ENCODE peak calls at places on chromosomes 4 and X, in five cellular contexts. C is heart right ventricle; H is brain microvascular endothelial cell; O is CD8-positive, alpha-beta T cell; D is GM23338. P is an unnamed sample.

GRCh38 chr4:166386491-166387367 is 513.7 kb downstream of the TLL1 start:
- DNase-seq in D (peak), C (no peak), H (no peak), O (no peak), P (no peak)

GRCh38 chr4:76012388-76012801 is 5.1 kb upstream of the CXCL9 start:
- DNase-seq in D (no peak), C (no peak), H (no peak), O (no peak), P (no peak)

GRCh38 chrX:40420899-40421729 is 159.7 kb upstream of the ATP6AP2 start:
- DNase-seq in O (no peak), D (no peak), H (no peak), C (peak), P (peak)

GRCh38 chr4:99062120-99062519 is 26.5 kb downstream of the ADH5 start:
- DNase-seq in D (no peak), O (no peak), C (no peak), H (no peak), P (no peak)

GRCh38 chr4:105894570-105895323 is 524 bp upstream of the NPNT start:
- DNase-seq in D (peak), O (no peak), H (no peak), C (peak), P (no peak)

GRCh38 chr4:123554819-123555499 is 158.4 kb downstream of the SPRY1 start:
- DNase-seq in C (no peak), H (no peak), O (no peak), D (no peak), P (peak)

GRCh38 chr4:107046261-107046660 is 10.1 kb upstream of the DKK2 start:
- DNase-seq in C (no peak), H (no peak), D (no peak), O (no peak), P (no peak)

GRCh38 chr4:103424853-103425252 is 226.7 kb upstream of the CENPE start:
- DNase-seq in C (no peak), O (no peak), H (no peak), D (peak), P (no peak)

GRCh38 chr4:1288786-1289185 is 905 bp upstream of the MAEA start:
- DNase-seq in C (no peak), H (no peak), D (no peak), O (no peak), P (no peak)

GRCh38 chr4:122710434-122711308 is 21.8 kb upstream of the BBS12 start:
- DNase-seq in D (no peak), O (no peak), C (no peak), H (peak), P (no peak)

GRCh38 chrX:155766321-155766720 is 114.8 kb upstream of the VAMP7 start:
- DNase-seq in O (no peak), D (no peak), C (no peak), H (no peak), P (no peak)

GRCh38 chr4:77349796-77350195 is 192.8 kb downstream of the CCNG2 start:
- DNase-seq in D (no peak), O (no peak), C (no peak), H (no peak), P (no peak)

GRCh38 chr4:148059617-148060180 is 327.8 kb downstream of the ARHGAP10 start:
- DNase-seq in O (no peak), C (no peak), D (no peak), H (no peak), P (no peak)

GRCh38 chr4:8383451-8384160 is 56.9 kb downstream of the ACOX3 start:
- DNase-seq in H (peak), O (no peak), C (no peak), D (no peak), P (no peak)

GRCh38 chr4:39390603-39391002 is 16.1 kb upstream of the KLB start:
- DNase-seq in D (no peak), H (no peak), O (no peak), C (no peak), P (no peak)

GRCh38 chr4:169634975-169635374 is 14.6 kb downstream of the CLCN3 start:
- DNase-seq in D (no peak), O (no peak), C (no peak), H (no peak), P (no peak)

GRCh38 chrX:26649534-26649933 is 433.6 kb downstream of the MAGEB5 start:
- DNase-seq in O (no peak), H (peak), D (peak), C (no peak), P (no peak)

GRCh38 chr4:144709159-144709558 is 63.2 kb downstream of the HHIP start:
- DNase-seq in D (peak), O (no peak), C (no peak), H (peak), P (peak)

GRCh38 chrX:107624893-107625292 is 3.4 kb upstream of the PRPS1 start:
- DNase-seq in H (no peak), C (no peak), D (no peak), O (no peak), P (no peak)

GRCh38 chr4:122673252-122673651 is 52.4 kb upstream of the IL21 start:
- DNase-seq in C (no peak), H (no peak), O (no peak), D (peak), P (no peak)

GRCh38 chr4:141371206-141371605 is 150.5 kb downstream of the ZNF330 start:
- DNase-seq in C (no peak), O (no peak), H (no peak), D (no peak), P (no peak)

GRCh38 chr4:158936238-158936637 is 166.6 kb upstream of the RAPGEF2 start:
- DNase-seq in H (no peak), D (no peak), O (no peak), C (no peak), P (no peak)

GRCh38 chr4:147110473-147110872 is 164.8 kb upstream of the TTC29 start:
- DNase-seq in H (no peak), O (no peak), D (no peak), C (no peak), P (no peak)

GRCh38 chr4:22237155-22237751 is 278.6 kb downstream of the ADGRA3 start:
- DNase-seq in H (no peak), O (peak), C (peak), D (peak), P (no peak)

GRCh38 chr4:69049860-69050259 is 46.4 kb upstream of the UGT2B7 start:
- DNase-seq in O (no peak), D (no peak), C (no peak), H (no peak), P (no peak)

GRCh38 chrX:153829799-153830631 is at the start of gene PDZD4:
- DNase-seq in D (peak), O (no peak), C (no peak), H (no peak), P (no peak)

GRCh38 chr4:77036206-77036605 is 39.6 kb downstream of the CCNI start:
- DNase-seq in D (no peak), C (no peak), O (no peak), H (peak), P (no peak)

GRCh38 chrX:29297171-29297800 is 710.0 kb downstream of the IL1RAPL1 start:
- DNase-seq in O (no peak), H (no peak), D (peak), C (no peak), P (no peak)

GRCh38 chr4:54099959-54100606 is at the start of gene GSX2:
- DNase-seq in D (peak), C (peak), O (no peak), H (no peak), P (no peak)

GRCh38 chr4:105369988-105370387 is 103.9 kb downstream of the PPA2 start:
- DNase-seq in D (no peak), H (no peak), O (no peak), C (no peak), P (no peak)

GRCh38 chr4:124025423-124025822 is 628.8 kb downstream of the SPRY1 start:
- DNase-seq in C (no peak), O (no peak), D (no peak), H (peak), P (no peak)

GRCh38 chr4:102601586-102602227 is 100.5 kb downstream of the NFKB1 start:
- DNase-seq in O (no peak), H (no peak), D (no peak), C (no peak), P (no peak)

GRCh38 chr4:101288365-101289145 is 58.8 kb downstream of the PPP3CA start:
- DNase-seq in O (no peak), D (peak), H (no peak), C (no peak), P (no peak)

GRCh38 chr4:72424006-72424405 is 145.0 kb downstream of the ADAMTS3 start:
- DNase-seq in H (no peak), O (no peak), C (no peak), D (no peak), P (no peak)

GRCh38 chrX:129953881-129954280 is 28.6 kb upstream of the BCORL1 start:
- DNase-seq in H (no peak), O (no peak), D (peak), C (no peak), P (no peak)

GRCh38 chrX:129954804-129955203 is 27.6 kb upstream of the BCORL1 start:
- DNase-seq in H (no peak), O (no peak), C (no peak), D (no peak), P (no peak)

GRCh38 chrX:129956145-129956544 is 26.3 kb upstream of the BCORL1 start:
- DNase-seq in D (no peak), H (no peak), C (no peak), O (no peak), P (no peak)

GRCh38 chrX:129955682-129956081 is 26.8 kb upstream of the BCORL1 start:
- DNase-seq in O (no peak), H (no peak), C (no peak), D (no peak), P (no peak)

GRCh38 chrX:129953334-129953648 is 29.1 kb upstream of the BCORL1 start:
- DNase-seq in D (peak), H (no peak), C (no peak), O (no peak), P (no peak)
- H3K4me3 ChIP-seq in D (peak), H (peak), C (peak), O (peak), P (no peak)

DNA sequence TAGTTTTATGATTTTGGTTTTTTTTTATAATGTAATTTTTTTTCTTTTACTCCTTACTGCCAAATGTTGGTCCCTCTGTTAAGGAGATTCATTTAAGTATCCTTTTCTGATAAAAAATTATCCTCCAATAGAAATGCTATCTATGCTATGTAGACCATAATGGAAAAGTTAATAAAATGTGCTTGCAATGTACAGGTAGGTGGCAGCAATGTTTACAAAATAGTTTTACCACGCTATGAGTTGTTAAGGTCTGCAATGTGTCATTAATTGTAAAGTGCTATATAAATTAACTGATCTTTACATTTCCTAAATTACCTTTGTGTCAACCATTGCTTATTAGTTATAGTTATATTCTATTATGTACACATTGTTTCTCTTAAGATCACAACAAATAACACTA is 3.8 kb upstream of the CENPC start:
- DNase-seq in H (no peak), C (no peak), D (no peak), O (no peak), P (peak)
- TF ChIP-seq CTCF in H (peak), C (no peak), D (peak), O (peak), P (peak)

GRCh38 chr4:40550900-40551546 is 78.6 kb downstream of the RBM47 start:
- DNase-seq in C (no peak), D (peak), O (peak), H (peak), P (no peak)
- H3K4me3 ChIP-seq in C (no peak), D (no peak), O (peak), H (no peak), P (peak)

GRCh38 chr4:2754848-2755820 is 1.0 kb downstream of the TNIP2 start:
- DNase-seq in H (no peak), O (no peak), D (no peak), C (no peak), P (no peak)

GRCh38 chr4:2757426-2757825 is 1.3 kb upstream of the TNIP2 start:
- DNase-seq in O (no peak), C (no peak), D (no peak), H (no peak), P (no peak)

GRCh38 chr4:2753444-2753843 is 2.7 kb downstream of the TNIP2 start:
- DNase-seq in O (no peak), H (no peak), C (no peak), D (no peak), P (no peak)

GRCh38 chr4:2756691-2757350 is 685 bp upstream of the TNIP2 start:
- DNase-seq in D (no peak), H (no peak), C (no peak), O (no peak), P (no peak)

GRCh38 chr4:2755821-2756690 is at the start of gene TNIP2:
- DNase-seq in C (peak), D (peak), H (peak), O (peak), P (peak)
- TF ChIP-seq CTCF in C (peak), D (no peak), H (peak), O (peak), P (peak)

GRCh38 chr4:186108391-186108790 is 3.9 kb downstream of the FAM149A start:
- DNase-seq in C (no peak), D (no peak), O (no peak), H (no peak), P (no peak)

GRCh38 chr4:186104114-186104894 is at the start of gene FAM149A:
- DNase-seq in O (peak), D (peak), C (peak), H (no peak), P (no peak)

GRCh38 chr4:186102931-186103330 is 1.6 kb upstream of the FAM149A start:
- DNase-seq in D (no peak), O (no peak), C (no peak), H (no peak), P (no peak)

GRCh38 chr4:186104895-186105720 is 604 bp downstream of the FAM149A start:
- DNase-seq in H (no peak), C (peak), D (peak), O (no peak), P (no peak)

GRCh38 chr4:186105721-186106335 is 1.3 kb downstream of the FAM149A start:
- DNase-seq in C (no peak), D (peak), H (no peak), O (no peak), P (no peak)
- H3K4me3 ChIP-seq in C (peak), D (peak), H (no peak), O (peak), P (peak)

DNA sequence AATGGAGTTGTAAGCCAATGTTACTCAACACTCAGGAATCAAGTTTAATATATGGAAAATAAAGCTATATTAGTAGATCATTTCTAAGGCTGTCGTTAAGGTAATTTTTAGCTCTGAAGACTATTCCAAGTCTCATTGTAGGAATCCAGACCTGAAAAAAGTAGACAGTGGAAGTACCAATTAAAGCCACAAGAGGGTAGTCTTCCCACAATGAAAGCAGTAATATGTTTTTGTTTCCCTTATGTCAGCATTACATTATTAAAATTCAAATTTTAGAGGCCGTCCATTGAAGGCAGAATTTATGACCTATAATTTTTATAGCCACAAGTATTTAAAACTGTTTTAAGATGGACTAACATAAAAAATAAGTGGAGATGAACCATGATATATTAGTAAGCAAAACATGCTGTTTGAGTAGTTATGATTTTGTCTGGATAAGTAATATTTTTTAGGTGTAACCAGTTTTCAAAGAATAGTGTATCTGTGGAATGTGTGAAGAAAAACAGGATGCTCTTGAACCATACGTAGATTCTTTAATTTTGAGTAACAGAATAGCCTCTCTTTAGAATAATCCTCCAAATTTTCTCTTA is 372.6 kb upstream of the TECRL start:
- DNase-seq in O (no peak), D (peak), H (peak), C (no peak), P (peak)
- TF ChIP-seq CTCF in O (no peak), D (peak), H (peak), C (peak), P (peak)

GRCh38 chr4:140092094-140092820 is 61.7 kb downstream of the MAML3 start:
- DNase-seq in H (no peak), O (no peak), D (peak), C (peak), P (no peak)
- H3K4me3 ChIP-seq in H (peak), O (no peak), D (peak), C (peak), P (peak)

DNA sequence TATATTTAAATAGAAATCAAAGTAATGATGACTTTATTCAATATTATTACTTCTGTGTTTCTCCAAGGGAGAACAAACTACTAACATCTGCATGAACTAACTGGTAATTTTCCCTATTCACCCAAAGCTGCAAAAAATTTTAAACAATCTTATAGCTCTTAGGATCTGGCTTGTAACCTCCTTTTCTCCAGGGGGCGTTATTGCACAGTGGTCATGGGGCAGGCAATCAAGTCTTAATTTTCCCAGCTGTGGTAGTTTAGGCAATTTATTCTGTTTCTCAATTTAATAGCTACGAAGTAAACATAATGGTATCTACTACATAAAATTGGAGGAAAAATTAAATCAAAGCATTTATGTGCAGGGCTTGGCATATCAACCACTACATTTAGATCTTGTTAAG is 137.5 kb upstream of the GUCY1A1 start:
- DNase-seq in D (peak), O (no peak), C (no peak), H (no peak), P (no peak)
- TF ChIP-seq CTCF in D (peak), O (no peak), C (no peak), H (peak), P (peak)

DNA sequence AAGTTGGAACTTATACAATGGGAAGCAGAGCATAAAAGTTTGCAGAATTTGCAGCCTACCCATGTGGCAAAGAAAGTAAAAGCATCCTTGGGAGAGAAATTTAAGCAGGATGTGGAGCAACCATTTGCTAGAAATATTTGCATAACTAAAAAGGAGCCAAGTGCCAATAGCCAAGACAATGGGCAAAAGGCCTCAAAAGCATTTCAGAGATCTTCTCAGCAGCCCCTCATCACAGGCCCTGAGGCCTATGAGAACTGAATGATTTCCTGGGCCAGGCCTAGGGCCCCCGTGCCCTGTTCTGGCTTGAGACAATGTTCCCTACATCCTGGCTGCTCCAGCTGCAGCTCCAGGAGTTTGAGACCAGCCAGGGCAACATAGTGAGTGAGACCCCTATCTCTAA is 25.3 kb upstream of the RAB28 start:
- DNase-seq in H (no peak), O (no peak), C (no peak), D (peak), P (no peak)
- H3K4me3 ChIP-seq in H (no peak), O (no peak), C (no peak), D (no peak), P (no peak)